ENCODE peak calls at places on chromosomes 6 and 20, in four cellular contexts. B is IMR-90, K is keratinocyte, E is K562. T is an unnamed sample. For H3K9me1, the result is how much of the 10 kb centered on the place peaks cover.

GRCh38 chr6:148700047-148700712 is 46.6 kb upstream of the UST start:
- DNase-seq in B (peak), K (no peak), E (no peak), T (no peak)

GRCh38 chr20:10447028-10447427 is 11.9 kb downstream of the SLX4IP start:
- DNase-seq in K (no peak), E (peak), B (peak), T (peak)

GRCh38 chr6:107690864-107691661 is 133.1 kb downstream of the SCML4 start:
- DNase-seq in K (no peak), B (peak), E (no peak), T (no peak)

GRCh38 chr6:158761746-158762145 is 57.4 kb downstream of the EZR start:
- DNase-seq in K (no peak), E (no peak), B (no peak), T (no peak)

GRCh38 chr6:142381845-142382378 is 80.1 kb downstream of the ADGRG6 start:
- DNase-seq in E (no peak), B (peak), K (no peak), T (no peak)

GRCh38 chr6:2863901-2864300 is 22.2 kb upstream of the SERPINB1 start:
- DNase-seq in B (no peak), K (no peak), E (no peak), T (no peak)

GRCh38 chr6:7687145-7688113 is 38.5 kb upstream of the BMP6 start:
- DNase-seq in K (no peak), E (no peak), B (no peak), T (no peak)

GRCh38 chr20:21125072-21125848 is 622 bp upstream of the KIZ start:
- DNase-seq in B (peak), E (no peak), K (peak), T (no peak)

GRCh38 chr6:2448826-2449571 is 203.6 kb upstream of the GMDS start:
- DNase-seq in B (peak), K (peak), E (peak), T (peak)

GRCh38 chr6:24901698-24902328 is 33.9 kb downstream of the RIPOR2 start:
- DNase-seq in B (no peak), K (no peak), E (no peak), T (no peak)

GRCh38 chr20:46192376-46192944 is 74.3 kb downstream of the CD40 start:
- DNase-seq in E (no peak), K (no peak), B (no peak), T (no peak)

GRCh38 chr20:47320990-47321805 is 35.3 kb downstream of the ZMYND8 start:
- DNase-seq in K (no peak), B (no peak), E (no peak), T (no peak)

GRCh38 chr6:105879146-105879545 is 207.0 kb upstream of the PRDM1 start:
- DNase-seq in K (no peak), B (no peak), E (no peak), T (no peak)

GRCh38 chr20:58086763-58087566 is 141.5 kb downstream of the ANKRD60 start:
- DNase-seq in K (peak), B (peak), E (peak), T (peak)

GRCh38 chr6:112029045-112029822 is 24.7 kb upstream of the CCN6 start:
- DNase-seq in B (peak), E (peak), K (no peak), T (peak)

DNA sequence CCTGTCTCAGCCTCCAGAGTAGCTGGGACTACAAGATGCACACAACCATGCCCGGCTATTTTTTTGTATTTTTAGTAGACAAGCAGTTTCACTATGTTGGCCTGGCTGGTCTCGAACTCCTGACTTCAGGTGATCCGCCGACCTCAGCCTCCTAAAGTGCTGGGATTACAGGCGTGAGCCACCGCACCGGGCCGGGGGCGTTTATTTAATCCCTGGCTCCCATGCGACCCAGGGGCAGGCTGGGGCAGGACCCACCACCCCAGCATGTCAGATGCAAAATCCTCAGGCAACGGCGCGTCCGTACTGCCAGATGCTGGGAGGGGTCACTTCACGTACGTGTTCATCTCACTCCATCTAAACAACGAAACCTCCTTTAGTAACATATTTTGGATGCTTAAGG is 518.7 kb upstream of the NOX3 start:
- DNase-seq in K (no peak), B (no peak), E (no peak), T (no peak)
- H3K9me1 ChIP-seq in K (under half), B (under half), E (under half), T (under half)

DNA sequence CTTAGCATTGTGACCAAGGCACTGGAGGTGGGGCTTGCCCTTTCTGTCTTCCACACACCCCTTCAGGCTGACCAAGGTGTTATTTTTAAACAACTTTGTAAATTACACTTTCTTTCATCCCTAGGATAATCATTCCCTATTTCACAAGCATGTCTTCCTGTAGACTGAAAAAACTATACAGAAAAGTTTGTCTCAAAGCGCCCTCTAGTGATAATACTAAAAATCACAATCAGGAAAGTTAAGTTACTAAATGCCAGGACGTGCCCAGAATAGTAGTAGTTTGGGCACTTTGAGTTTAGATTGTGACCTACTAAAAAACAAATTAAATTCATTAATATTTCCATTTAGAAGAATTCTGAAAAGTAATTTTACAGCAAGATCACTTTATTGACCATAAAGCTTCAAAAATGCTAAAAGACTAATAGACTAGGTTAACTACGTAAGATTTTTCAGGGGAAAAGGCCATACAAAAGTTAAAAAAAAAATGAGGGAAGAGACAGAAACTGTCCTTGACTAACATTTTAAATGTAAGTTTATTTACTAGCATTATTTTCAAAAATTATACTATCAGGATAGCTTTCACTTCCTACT is 123.3 kb upstream of the DUSP22 start:
- DNase-seq in E (peak), K (no peak), B (peak), T (peak)
- H3K9me1 ChIP-seq in E (under half), K (under half), B (under half), T (under half)

GRCh38 chr6:73738367-73739028 is 42.5 kb downstream of the CD109 start:
- DNase-seq in E (no peak), K (no peak), B (no peak), T (peak)

GRCh38 chr6:73742433-73742832 is 46.4 kb downstream of the CD109 start:
- DNase-seq in K (no peak), B (no peak), E (no peak), T (no peak)

GRCh38 chr6:73734843-73735453 is 38.9 kb downstream of the CD109 start:
- DNase-seq in K (no peak), E (no peak), B (peak), T (no peak)

GRCh38 chr6:73743556-73743955 is 47.6 kb downstream of the CD109 start:
- DNase-seq in B (peak), E (no peak), K (no peak), T (no peak)

DNA sequence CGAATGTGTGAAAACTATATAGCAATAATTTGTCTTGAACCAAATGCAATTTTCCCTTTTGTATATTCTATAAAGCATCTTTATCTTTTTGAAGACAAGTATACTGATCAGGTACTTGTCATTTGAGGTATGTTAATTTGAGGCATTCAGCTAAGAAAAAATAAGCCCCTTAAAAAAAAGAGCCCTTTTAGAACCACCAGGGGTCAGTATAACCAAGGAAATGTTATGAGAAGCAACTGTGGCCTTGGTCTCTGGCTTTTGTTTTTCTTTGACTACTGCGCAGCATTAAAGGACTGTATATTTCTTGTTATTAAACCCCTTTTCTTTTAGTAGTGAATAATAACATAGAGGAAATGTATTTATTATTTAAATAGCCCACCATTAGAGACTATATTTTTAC is 43.1 kb downstream of the CD109 start:
- DNase-seq in K (no peak), E (peak), B (peak), T (peak)
- H3K9me1 ChIP-seq in K (under half), E (under half), B (under half), T (under half)

GRCh38 chr20:25643735-25644134 is 19.9 kb upstream of the NANP start:
- DNase-seq in E (no peak), B (no peak), K (no peak), T (no peak)
- H3K9me1 ChIP-seq in E (under half), B (under half), K (under half), T (under half)

GRCh38 chr6:42133926-42134325 is 8.5 kb downstream of the C6orf132 start:
- DNase-seq in E (no peak), K (no peak), B (no peak), T (no peak)
- H3K9me1 ChIP-seq in E (under half), K (under half), B (under half), T (under half)

DNA sequence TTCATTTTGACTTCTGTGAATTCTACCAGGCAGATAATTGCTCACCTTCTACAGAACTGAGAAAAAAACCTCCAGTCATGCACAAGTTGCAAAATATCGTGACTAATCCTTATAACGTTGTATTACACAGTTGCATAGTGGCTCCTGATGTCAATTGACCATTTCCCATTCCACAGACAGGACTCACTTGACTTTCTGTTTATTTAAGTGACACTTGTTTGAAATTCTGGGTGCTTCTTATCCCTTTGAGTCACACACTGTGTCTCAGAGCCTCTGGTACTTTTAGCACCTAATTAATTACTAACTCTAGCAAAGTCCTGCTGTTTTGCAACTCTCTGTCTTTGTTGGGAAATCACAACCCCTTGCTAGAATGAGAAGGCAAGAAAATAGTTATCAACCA is 16.2 kb upstream of the RSPO3 start:
- DNase-seq in B (peak), K (no peak), E (no peak), T (no peak)
- H3K9me1 ChIP-seq in B (under half), K (under half), E (under half), T (under half)

DNA sequence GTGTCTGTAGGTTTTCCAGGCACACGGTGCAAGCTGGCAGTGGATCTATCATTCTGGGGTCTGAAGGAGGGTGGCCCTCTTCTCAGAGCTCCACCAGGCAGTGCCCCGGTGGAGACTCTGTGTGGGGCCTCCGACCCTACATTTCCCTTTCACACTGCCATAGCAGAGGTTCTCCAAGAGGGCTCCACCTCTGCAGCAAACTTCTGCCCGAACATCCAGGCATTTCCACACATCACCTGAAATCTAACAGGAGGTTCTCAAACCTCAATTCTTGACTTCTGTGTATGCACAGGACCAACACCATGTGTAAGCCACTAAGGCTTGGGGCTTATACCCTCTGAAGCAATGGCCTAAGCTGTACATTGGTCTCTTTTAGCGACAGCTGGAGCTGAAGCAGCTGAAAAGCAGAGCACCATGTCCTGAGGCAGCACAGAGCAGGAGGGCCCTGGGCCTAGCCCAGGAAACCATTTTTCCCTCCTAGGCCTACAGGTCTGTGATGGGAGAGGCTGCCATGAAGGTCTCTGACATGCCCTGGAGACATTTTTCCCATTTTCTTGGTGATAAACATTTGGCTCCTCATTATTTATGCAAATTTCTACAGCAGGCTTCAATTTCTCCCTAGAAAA is 253.3 kb downstream of the ERMARD start:
- DNase-seq in E (no peak), B (no peak), K (no peak), T (no peak)
- H3K9me1 ChIP-seq in E (under half), B (under half), K (under half), T (under half)

GRCh38 chr6:129644567-129645015 is 65.4 kb downstream of the ARHGAP18 start:
- DNase-seq in B (peak), E (no peak), K (no peak), T (peak)

GRCh38 chr6:129647044-129647443 is 62.9 kb downstream of the ARHGAP18 start:
- DNase-seq in B (no peak), E (no peak), K (no peak), T (no peak)

GRCh38 chr6:129646140-129646569 is 63.8 kb downstream of the ARHGAP18 start:
- DNase-seq in K (no peak), E (no peak), B (no peak), T (no peak)

GRCh38 chr6:129645371-129646139 is 64.4 kb downstream of the ARHGAP18 start:
- DNase-seq in E (no peak), B (no peak), K (no peak), T (peak)

DNA sequence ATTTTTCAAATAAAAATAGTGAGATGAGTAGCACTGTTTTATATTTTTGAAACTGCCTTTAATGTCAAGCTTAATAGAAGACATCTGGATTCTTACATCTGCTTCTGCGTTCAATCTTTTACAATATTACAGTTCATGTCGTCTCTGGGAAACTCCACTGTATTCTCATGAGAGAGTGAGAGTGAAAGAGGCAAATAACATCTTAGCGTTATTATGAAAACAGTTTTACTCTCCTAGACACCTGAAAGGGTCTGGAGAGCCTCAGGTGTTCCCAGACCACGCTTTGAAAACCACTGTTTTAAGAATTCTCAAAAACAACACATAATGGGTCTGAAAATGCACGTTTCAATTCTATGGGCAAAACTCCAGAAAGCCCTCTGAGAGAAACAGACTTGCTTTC is 63.4 kb downstream of the ARHGAP18 start:
- DNase-seq in K (no peak), E (no peak), B (peak), T (no peak)
- H3K9me1 ChIP-seq in K (under half), E (under half), B (under half), T (under half)

DNA sequence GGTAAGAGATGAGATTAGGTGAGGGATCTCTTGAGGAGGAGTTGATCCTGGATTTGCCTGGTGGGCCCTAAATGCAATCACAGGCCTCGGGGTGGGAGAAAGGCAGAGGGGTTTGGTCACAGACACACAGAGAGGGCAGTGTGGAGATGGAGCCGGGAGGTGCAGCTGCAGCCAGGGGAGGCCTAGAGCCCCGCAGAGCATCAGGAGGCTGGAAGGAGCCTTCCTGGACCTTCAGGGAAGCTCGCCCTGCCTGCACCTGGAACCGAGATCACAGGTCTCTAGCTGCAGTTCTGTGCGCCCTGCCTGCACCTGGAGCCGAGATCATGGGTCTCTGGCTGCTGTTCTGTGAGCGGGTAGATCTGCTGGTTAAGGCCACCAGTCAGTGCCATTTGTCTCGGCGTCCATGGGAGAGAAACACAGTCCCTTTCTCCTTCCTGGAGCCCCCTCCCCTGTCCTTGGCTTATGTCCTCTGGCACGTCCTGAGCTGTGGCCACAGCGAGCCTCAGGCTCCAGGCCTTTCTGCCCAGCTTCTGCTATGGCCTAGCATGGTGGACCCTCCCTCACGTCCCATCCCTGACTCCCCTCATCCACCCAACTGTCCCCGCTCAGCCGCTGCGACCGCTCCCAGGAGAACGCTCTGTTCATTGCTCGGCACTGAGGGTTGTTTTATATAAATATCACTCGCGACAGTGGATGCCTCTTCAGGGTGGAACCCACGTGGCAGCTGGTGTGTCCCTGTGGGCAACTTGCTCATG is 112.0 kb downstream of the DACT2 start:
- DNase-seq in E (no peak), K (no peak), B (no peak), T (no peak)
- H3K9me1 ChIP-seq in E (under half), K (under half), B (under half), T (under half)

DNA sequence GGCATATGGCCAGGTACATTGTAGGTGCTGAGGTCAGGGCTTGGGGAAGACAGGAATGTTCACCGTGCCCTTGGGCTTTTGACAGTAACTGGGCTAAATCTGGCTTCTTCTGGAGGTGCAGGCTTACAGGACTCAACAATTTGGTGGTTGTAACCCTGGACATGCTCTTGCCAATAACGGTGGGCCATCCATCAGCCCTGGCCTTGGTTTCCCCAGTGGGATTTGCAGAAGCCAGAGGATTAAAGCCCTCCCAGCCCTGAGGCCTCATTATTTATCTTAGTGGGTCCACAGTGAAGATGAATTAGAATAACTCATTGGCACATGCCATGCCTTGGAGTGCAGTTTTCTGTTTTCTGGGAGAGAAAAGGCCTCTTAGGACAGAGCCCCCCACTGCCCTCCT is 44.0 kb downstream of the TOX2 start:
- DNase-seq in K (no peak), E (no peak), B (no peak), T (no peak)
- H3K9me1 ChIP-seq in K (under half), E (under half), B (half or more), T (under half)